ENCODE peak calls at places on chromosome 15, in nine cellular contexts. A is stomach, J is upper lobe of left lung, W is sigmoid colon, Z is transverse colon, L is H1, Y is A549, D is ovary, O is tibial nerve. X is an unnamed sample.

GRCh38 chr15:99452728-99453643 is 112.8 kb upstream of the MEF2A start:
- DNase-seq in L (no peak), A (peak; percentile 83), Z (peak; percentile 67), W (peak; percentile 91), D (peak; percentile 65), Y (no peak), O (peak; percentile 60), J (peak; percentile 80), X (peak; percentile 97)

GRCh38 chr15:61051570-61052031 is 177.5 kb downstream of the RORA start:
- DNase-seq in D (peak; percentile 63), O (peak; percentile 25), A (no peak), Y (peak; percentile 39), W (peak; percentile 71), J (no peak), L (peak; percentile 15), Z (peak; percentile 32), X (peak; percentile 91)

GRCh38 chr15:48406911-48407310 is 75.7 kb downstream of the DUT start:
- DNase-seq in A (no peak), L (no peak), J (no peak), O (no peak), W (no peak), D (no peak), Z (no peak), Y (no peak), X (no peak)

GRCh38 chr15:74170845-74171578 is 2.5 kb upstream of the ISLR start:
- DNase-seq in L (no peak), W (peak; percentile 53), D (no peak), Y (no peak), J (no peak), A (peak; percentile 20), O (no peak), Z (no peak), X (no peak)

GRCh38 chr15:57551717-57552677 is 39.7 kb upstream of the MYZAP start:
- DNase-seq in Y (peak; percentile 86), O (no peak), D (no peak), L (peak; percentile 51), A (peak; percentile 68), Z (no peak), J (no peak), W (no peak), X (no peak)

GRCh38 chr15:62163847-62164499 is 1.1 kb downstream of the C2CD4B start:
- DNase-seq in L (no peak), J (peak; percentile 87), W (no peak), O (no peak), Z (peak; percentile 14), Y (peak; percentile 13), A (peak; percentile 37), D (no peak), X (no peak)

GRCh38 chr15:64586974-64587373 is 126.6 kb downstream of the ZNF609 start:
- DNase-seq in A (no peak), J (no peak), W (no peak), O (no peak), Z (no peak), D (no peak), L (no peak), Y (no peak), X (no peak)

GRCh38 chr15:51096976-51097375 is 2.3 kb upstream of the TNFAIP8L3 start:
- DNase-seq in L (no peak), W (no peak), J (no peak), O (no peak), A (no peak), Z (no peak), Y (no peak), D (no peak), X (no peak)

GRCh38 chr15:72857331-72858065 is 73.9 kb upstream of the ADPGK start:
- DNase-seq in J (no peak), L (no peak), A (no peak), Z (no peak), W (no peak), O (no peak), Y (no peak), D (no peak), X (peak; percentile 89)

GRCh38 chr15:80242132-80242769 is 9.8 kb downstream of the CTXND1 start:
- DNase-seq in J (no peak), L (peak; percentile 34), O (no peak), W (no peak), Y (peak; percentile 60), Z (peak; percentile 12), A (no peak), D (no peak), X (peak; percentile 89)

GRCh38 chr15:80201256-80202015 is 48.6 kb downstream of the FAH start:
- DNase-seq in J (peak; percentile 54), Z (no peak), D (no peak), W (no peak), L (no peak), O (no peak), A (no peak), Y (no peak), X (peak; percentile 82)

GRCh38 chr15:53625962-53626845 is 133.3 kb downstream of the WDR72 start:
- DNase-seq in Z (no peak), O (no peak), Y (no peak), W (no peak), J (peak; percentile 43), D (no peak), L (no peak), A (no peak), X (no peak)

GRCh38 chr15:41840673-41841072 is 2.0 kb downstream of the PLA2G4B start:
- DNase-seq in Z (no peak), Y (no peak), L (no peak), W (no peak), A (no peak), J (peak; percentile 45), O (no peak), D (no peak), X (no peak)

GRCh38 chr15:41836072-41836471 is 2.6 kb upstream of the PLA2G4B start:
- DNase-seq in L (no peak), Z (no peak), W (no peak), D (no peak), J (peak; percentile 32), Y (no peak), O (no peak), A (no peak), X (no peak)

GRCh38 chr15:41836713-41837454 is 1.8 kb upstream of the PLA2G4B start:
- DNase-seq in Y (no peak), L (no peak), O (no peak), A (no peak), J (peak; percentile 77), Z (no peak), D (no peak), W (no peak), X (no peak)

GRCh38 chr15:41840092-41840491 is 1.4 kb downstream of the PLA2G4B start:
- DNase-seq in J (peak; percentile 57), D (no peak), O (no peak), A (no peak), W (no peak), Y (no peak), Z (no peak), L (no peak), X (no peak)

DNA sequence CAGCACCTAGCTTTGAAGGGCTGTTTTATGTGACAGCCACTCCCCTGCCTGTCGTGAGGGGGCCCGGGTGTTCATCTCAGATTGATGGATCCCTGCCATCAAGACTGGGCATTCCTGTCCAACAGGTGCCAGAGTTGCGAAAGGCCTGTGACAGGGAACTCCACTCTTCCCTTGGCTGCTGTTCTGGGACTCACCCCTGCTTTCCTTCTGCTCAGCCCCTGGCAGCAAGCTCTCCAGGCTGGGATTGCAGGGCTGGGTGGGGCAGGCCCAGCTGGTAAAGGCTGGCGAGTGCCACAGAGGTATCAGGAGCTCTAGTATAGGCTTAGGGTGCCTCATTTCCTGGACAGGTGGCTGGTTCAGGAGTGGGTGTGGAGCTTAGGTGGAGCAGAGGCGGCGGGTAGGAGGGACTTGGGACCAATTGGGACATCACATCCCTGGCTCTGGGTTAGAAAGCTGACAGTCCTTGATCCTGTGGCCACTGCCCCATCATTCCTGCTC is at the start of gene PLA2G4B:
- DNase-seq in A (peak; percentile 87), L (no peak), D (no peak), Y (no peak), W (no peak), J (peak; percentile 82), Z (peak; percentile 82), O (no peak), X (no peak)
- TF ChIP-seq POLR2A in A (no peak), L (no peak), D (no peak), Y (no peak), W (no peak), J (no peak), Z (no peak), O (no peak), X (no peak)

DNA sequence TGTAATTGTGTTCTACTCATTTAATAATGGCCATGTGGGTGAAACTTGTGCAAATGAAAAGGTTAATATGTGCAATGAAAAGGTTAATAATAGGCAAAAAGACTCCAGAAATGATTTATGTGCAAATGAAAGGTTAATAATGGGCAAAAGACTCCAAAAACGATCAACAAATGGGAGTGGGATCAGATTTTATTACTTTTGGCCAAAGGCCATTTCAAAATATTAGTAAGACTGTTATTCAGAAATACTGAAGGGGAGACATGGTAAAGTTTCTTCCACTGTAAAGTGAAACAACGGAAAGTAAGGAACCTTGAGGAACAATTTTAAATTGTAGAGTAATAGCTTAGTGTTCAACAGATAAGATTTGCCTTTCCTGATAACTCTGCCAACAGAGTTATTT is 40.7 kb downstream of the STARD9 start:
- DNase-seq in W (no peak), Z (no peak), J (no peak), A (no peak), O (no peak), L (no peak), Y (no peak), D (no peak), X (no peak)
- TF ChIP-seq EP300 in W (no peak), Z (no peak), J (no peak), A (no peak), O (no peak), L (no peak), Y (no peak), D (no peak), X (no peak)

GRCh38 chr15:91891101-91891500 is 37.6 kb downstream of the SLCO3A1 start:
- DNase-seq in O (no peak), Y (no peak), J (no peak), A (no peak), Z (no peak), W (no peak), L (no peak), D (no peak), X (no peak)

GRCh38 chr15:91887321-91887720 is 33.8 kb downstream of the SLCO3A1 start:
- DNase-seq in W (no peak), D (no peak), A (no peak), Z (no peak), J (no peak), O (no peak), Y (no peak), L (no peak), X (no peak)

GRCh38 chr15:91887921-91888373 is 34.4 kb downstream of the SLCO3A1 start:
- DNase-seq in L (no peak), O (no peak), D (no peak), W (no peak), A (no peak), Y (no peak), Z (no peak), J (no peak), X (no peak)

GRCh38 chr15:91890614-91891013 is 37.1 kb downstream of the SLCO3A1 start:
- DNase-seq in Z (no peak), L (no peak), J (no peak), D (no peak), O (no peak), Y (peak; percentile 42), W (no peak), A (no peak), X (no peak)

GRCh38 chr15:91889143-91889815 is 35.8 kb downstream of the SLCO3A1 start:
- DNase-seq in Y (no peak), O (no peak), D (no peak), J (no peak), L (no peak), Z (no peak), W (no peak), A (no peak), X (no peak)
- H3K27ac ChIP-seq in Y (no peak overlapping the region), O (no peak overlapping the region), D (no peak overlapping the region), J (no peak overlapping the region), L (no peak overlapping the region), Z (no peak overlapping the region), W (no peak overlapping the region), A (no peak overlapping the region), X (no peak overlapping the region)

GRCh38 chr15:85692873-85693272 is 101.9 kb downstream of the KLHL25 start:
- DNase-seq in W (no peak), D (no peak), Z (peak; percentile 51), L (no peak), Y (no peak), A (peak; percentile 35), J (no peak), O (no peak), X (no peak)
- TF ChIP-seq POLR2A in W (no peak), D (no peak), Z (peak; percentile 51), L (no peak), Y (no peak), A (no peak), J (no peak), O (no peak), X (no peak)

X was measured in esophagus muscularis mucosa.